ENCODE peak calls at places on chromosomes 3 and 15, in seven cellular contexts. A is activated gamma-delta T cell; M is stimulated activated CD4-positive, alpha-beta T cell treated with anti-CD3 and anti-CD28 coated beads, Interleukin-12 subunit alpha, Interleukin-12 subunit beta, amount 100 ng/mL, for 48 hours; N is NCI-H187; K is GM18507; E is memory B cell; B is neural progenitor cell. C is an unnamed sample.

GRCh38 chr3:186143280-186143679 is 34.4 kb upstream of the ETV5 start:
- DNase-seq in M (no peak), E (no peak), A (no peak), N (no peak), K (no peak), B (no peak), C (no peak)

GRCh38 chr3:47849186-47850061 is 46.5 kb downstream of the DHX30 start:
- DNase-seq in M (no peak), K (no peak), A (no peak), N (no peak), E (no peak), B (no peak), C (no peak)

GRCh38 chr3:182028081-182028480 is 316.4 kb downstream of the SOX2 start:
- DNase-seq in K (no peak), B (no peak), M (no peak), N (no peak), E (no peak), A (no peak), C (no peak)

GRCh38 chr15:66154581-66154980 is 99.0 kb downstream of the MEGF11 start:
- DNase-seq in E (no peak), N (peak), M (no peak), A (no peak), B (no peak), K (no peak), C (no peak)

GRCh38 chr15:83320831-83321230 is 36.4 kb upstream of the BNC1 start:
- DNase-seq in N (no peak), K (no peak), E (no peak), M (no peak), B (no peak), A (no peak), C (no peak)

GRCh38 chr15:70856884-70857546 is 3.1 kb upstream of the LARP6 start:
- DNase-seq in B (no peak), E (no peak), M (no peak), N (no peak), K (no peak), A (no peak), C (no peak)

GRCh38 chr3:181976526-181976925 is 264.8 kb downstream of the SOX2 start:
- DNase-seq in K (no peak), E (no peak), B (no peak), A (no peak), N (no peak), M (no peak), C (no peak)

GRCh38 chr3:69425249-69425648 is 39.4 kb upstream of the FRMD4B start:
- DNase-seq in B (peak), E (no peak), A (no peak), N (no peak), M (no peak), K (no peak), C (no peak)

GRCh38 chr3:143450656-143451055 is 331.1 kb downstream of the CHST2 start:
- DNase-seq in M (no peak), K (no peak), E (no peak), B (peak), N (no peak), A (no peak), C (no peak)

GRCh38 chr15:41544650-41545015 is 576 bp upstream of the RPAP1 start:
- DNase-seq in A (no peak), N (no peak), M (no peak), B (no peak), E (no peak), K (no peak), C (no peak)

GRCh38 chr15:85571780-85572179 is 191.4 kb downstream of the AKAP13 start:
- DNase-seq in E (no peak), A (no peak), M (no peak), B (no peak), N (no peak), K (no peak), C (no peak)

GRCh38 chr3:56702487-56703315 is 19.6 kb upstream of the TASOR start:
- DNase-seq in N (no peak), A (no peak), B (peak), M (no peak), E (peak), K (no peak), C (peak)

GRCh38 chr3:151195818-151196217 is 7.2 kb downstream of the GPR171 start:
- DNase-seq in K (no peak), E (no peak), M (no peak), B (no peak), N (no peak), A (no peak), C (no peak)

GRCh38 chr3:73733796-73734195 is 109.1 kb upstream of the PDZRN3 start:
- DNase-seq in E (no peak), A (no peak), M (no peak), B (no peak), N (no peak), K (no peak), C (no peak)

GRCh38 chr3:113232367-113232766 is 21.0 kb downstream of the BOC start:
- DNase-seq in E (no peak), B (no peak), K (no peak), N (no peak), M (no peak), A (no peak), C (no peak)